ENCODE peak calls at places on chromosomes 13 and 19, in nine cellular contexts. One of them, this sample, is unnamed.

GRCh38 chr19:15371786-15372380 is 7.7 kb downstream of the AKAP8 start:
- DNase-seq in caudate nucleus: no peak
- DNase-seq in small intestine: no peak
- DNase-seq in A172: no peak
- DNase-seq in stimulated activated CD8-positive, alpha-beta memory T cell treated with anti-CD3 and anti-CD28 coated beads, Interleukin-2, amount 100 ng/mL, for 1 hour: no peak
- DNase-seq in H54: no peak
- DNase-seq in adrenal gland: no peak
- DNase-seq in Calu3: no peak
- DNase-seq in glomerular endothelial cell: no peak
- DNase-seq in this sample: no peak

GRCh38 chr13:98541211-98541610 is 35.7 kb downstream of the STK24 start:
- DNase-seq in A172: no peak
- DNase-seq in stimulated activated CD8-positive, alpha-beta memory T cell treated with anti-CD3 and anti-CD28 coated beads, Interleukin-2, amount 100 ng/mL, for 1 hour: no peak
- DNase-seq in glomerular endothelial cell: no peak
- DNase-seq in Calu3: no peak
- DNase-seq in caudate nucleus: no peak
- DNase-seq in small intestine: no peak
- DNase-seq in adrenal gland: no peak
- DNase-seq in H54: no peak
- DNase-seq in this sample: no peak

GRCh38 chr19:7869453-7869909 is 4.7 kb downstream of the PRR36 start:
- DNase-seq in H54: no peak
- DNase-seq in small intestine: peak; percentile 67
- DNase-seq in glomerular endothelial cell: no peak
- DNase-seq in Calu3: peak; percentile 33
- DNase-seq in A172: no peak
- DNase-seq in adrenal gland: peak; percentile 74
- DNase-seq in stimulated activated CD8-positive, alpha-beta memory T cell treated with anti-CD3 and anti-CD28 coated beads, Interleukin-2, amount 100 ng/mL, for 1 hour: peak; percentile 66
- DNase-seq in caudate nucleus: no peak
- DNase-seq in this sample: no peak

GRCh38 chr19:39297931-39298634 is 1.9 kb downstream of the IFNL1 start:
- DNase-seq in glomerular endothelial cell: no peak
- DNase-seq in adrenal gland: no peak
- DNase-seq in caudate nucleus: no peak
- DNase-seq in stimulated activated CD8-positive, alpha-beta memory T cell treated with anti-CD3 and anti-CD28 coated beads, Interleukin-2, amount 100 ng/mL, for 1 hour: peak; percentile 29
- DNase-seq in H54: no peak
- DNase-seq in small intestine: peak; percentile 50
- DNase-seq in A172: no peak
- DNase-seq in Calu3: no peak
- DNase-seq in this sample: no peak

GRCh38 chr19:35909684-35910035 is 1.6 kb upstream of the TYROBP start:
- DNase-seq in caudate nucleus: no peak
- DNase-seq in A172: no peak
- DNase-seq in glomerular endothelial cell: no peak
- DNase-seq in H54: no peak
- DNase-seq in stimulated activated CD8-positive, alpha-beta memory T cell treated with anti-CD3 and anti-CD28 coated beads, Interleukin-2, amount 100 ng/mL, for 1 hour: no peak
- DNase-seq in adrenal gland: no peak
- DNase-seq in small intestine: no peak
- DNase-seq in Calu3: no peak
- DNase-seq in this sample: no peak

GRCh38 chr19:17553256-17553655 is 2.2 kb upstream of the COLGALT1 start:
- DNase-seq in Calu3: no peak
- DNase-seq in A172: peak; percentile 76
- DNase-seq in glomerular endothelial cell: peak; percentile 96
- DNase-seq in H54: no peak
- DNase-seq in stimulated activated CD8-positive, alpha-beta memory T cell treated with anti-CD3 and anti-CD28 coated beads, Interleukin-2, amount 100 ng/mL, for 1 hour: no peak
- DNase-seq in adrenal gland: peak; percentile 88
- DNase-seq in caudate nucleus: no peak
- DNase-seq in small intestine: no peak
- DNase-seq in this sample: peak; percentile 26

GRCh38 chr13:26502826-26503225 is 54.7 kb upstream of the WASF3 start:
- DNase-seq in glomerular endothelial cell: peak; percentile 22
- DNase-seq in adrenal gland: peak; percentile 14
- DNase-seq in Calu3: no peak
- DNase-seq in small intestine: no peak
- DNase-seq in A172: no peak
- DNase-seq in caudate nucleus: no peak
- DNase-seq in H54: no peak
- DNase-seq in stimulated activated CD8-positive, alpha-beta memory T cell treated with anti-CD3 and anti-CD28 coated beads, Interleukin-2, amount 100 ng/mL, for 1 hour: no peak
- DNase-seq in this sample: no peak

GRCh38 chr19:850221-850978 is 1.7 kb upstream of the ELANE start:
- DNase-seq in caudate nucleus: no peak
- DNase-seq in adrenal gland: peak; percentile 98
- DNase-seq in A172: peak; percentile 88
- DNase-seq in H54: peak; percentile 96
- DNase-seq in small intestine: peak; percentile 35
- DNase-seq in stimulated activated CD8-positive, alpha-beta memory T cell treated with anti-CD3 and anti-CD28 coated beads, Interleukin-2, amount 100 ng/mL, for 1 hour: no peak
- DNase-seq in Calu3: peak; percentile 56
- DNase-seq in glomerular endothelial cell: no peak
- DNase-seq in this sample: no peak

GRCh38 chr13:42539670-42540069 is 34.3 kb upstream of the TNFSF11 start:
- DNase-seq in A172: peak; percentile 28
- DNase-seq in small intestine: no peak
- DNase-seq in Calu3: no peak
- DNase-seq in glomerular endothelial cell: no peak
- DNase-seq in caudate nucleus: no peak
- DNase-seq in stimulated activated CD8-positive, alpha-beta memory T cell treated with anti-CD3 and anti-CD28 coated beads, Interleukin-2, amount 100 ng/mL, for 1 hour: no peak
- DNase-seq in adrenal gland: no peak
- DNase-seq in H54: peak; percentile 9
- DNase-seq in this sample: no peak

GRCh38 chr19:34994643-34995471 is 5.3 kb upstream of the GRAMD1A start:
- DNase-seq in Calu3: peak; percentile 87
- DNase-seq in small intestine: peak; percentile 61
- DNase-seq in stimulated activated CD8-positive, alpha-beta memory T cell treated with anti-CD3 and anti-CD28 coated beads, Interleukin-2, amount 100 ng/mL, for 1 hour: no peak
- DNase-seq in A172: no peak
- DNase-seq in glomerular endothelial cell: no peak
- DNase-seq in adrenal gland: no peak
- DNase-seq in caudate nucleus: no peak
- DNase-seq in H54: no peak
- DNase-seq in this sample: no peak

GRCh38 chr13:104286566-104287290 is 1220.5 kb upstream of the SLC10A2 start:
- DNase-seq in H54: no peak
- DNase-seq in adrenal gland: no peak
- DNase-seq in small intestine: no peak
- DNase-seq in stimulated activated CD8-positive, alpha-beta memory T cell treated with anti-CD3 and anti-CD28 coated beads, Interleukin-2, amount 100 ng/mL, for 1 hour: no peak
- DNase-seq in glomerular endothelial cell: no peak
- DNase-seq in Calu3: no peak
- DNase-seq in A172: no peak
- DNase-seq in caudate nucleus: no peak
- DNase-seq in this sample: no peak

GRCh38 chr19:4524808-4525562 is 6.7 kb upstream of the PLIN4 start:
- DNase-seq in H54: peak; percentile 82
- DNase-seq in small intestine: peak; percentile 49
- DNase-seq in caudate nucleus: no peak
- DNase-seq in stimulated activated CD8-positive, alpha-beta memory T cell treated with anti-CD3 and anti-CD28 coated beads, Interleukin-2, amount 100 ng/mL, for 1 hour: peak; percentile 22
- DNase-seq in A172: peak; percentile 50
- DNase-seq in glomerular endothelial cell: no peak
- DNase-seq in adrenal gland: peak; percentile 67
- DNase-seq in Calu3: peak; percentile 69
- DNase-seq in this sample: no peak

GRCh38 chr19:30784850-30785459 is 412.8 kb downstream of the ZNF536 start:
- DNase-seq in small intestine: peak; percentile 50
- DNase-seq in caudate nucleus: no peak
- DNase-seq in Calu3: peak; percentile 6
- DNase-seq in glomerular endothelial cell: peak; percentile 1
- DNase-seq in stimulated activated CD8-positive, alpha-beta memory T cell treated with anti-CD3 and anti-CD28 coated beads, Interleukin-2, amount 100 ng/mL, for 1 hour: peak; percentile 14
- DNase-seq in adrenal gland: peak; percentile 65
- DNase-seq in H54: peak; percentile 60
- DNase-seq in A172: peak; percentile 24
- DNase-seq in this sample: no peak

GRCh38 chr19:11338164-11338563 is 1.3 kb downstream of the RAB3D start:
- DNase-seq in caudate nucleus: no peak
- DNase-seq in adrenal gland: no peak
- DNase-seq in stimulated activated CD8-positive, alpha-beta memory T cell treated with anti-CD3 and anti-CD28 coated beads, Interleukin-2, amount 100 ng/mL, for 1 hour: no peak
- DNase-seq in A172: no peak
- DNase-seq in H54: no peak
- DNase-seq in glomerular endothelial cell: no peak
- DNase-seq in small intestine: peak; percentile 56
- DNase-seq in Calu3: no peak
- DNase-seq in this sample: no peak

GRCh38 chr19:22945560-22945959 is 57.4 kb downstream of the ZNF728 start:
- DNase-seq in small intestine: no peak
- DNase-seq in A172: no peak
- DNase-seq in adrenal gland: no peak
- DNase-seq in caudate nucleus: no peak
- DNase-seq in Calu3: no peak
- DNase-seq in glomerular endothelial cell: no peak
- DNase-seq in H54: no peak
- DNase-seq in stimulated activated CD8-positive, alpha-beta memory T cell treated with anti-CD3 and anti-CD28 coated beads, Interleukin-2, amount 100 ng/mL, for 1 hour: no peak
- DNase-seq in this sample: no peak

GRCh38 chr19:41753159-41753558 is 2.2 kb upstream of the CEACAM6 start:
- DNase-seq in stimulated activated CD8-positive, alpha-beta memory T cell treated with anti-CD3 and anti-CD28 coated beads, Interleukin-2, amount 100 ng/mL, for 1 hour: peak; percentile 34
- DNase-seq in A172: peak; percentile 51
- DNase-seq in H54: peak; percentile 57
- DNase-seq in glomerular endothelial cell: peak; percentile 3
- DNase-seq in Calu3: peak; percentile 89
- DNase-seq in caudate nucleus: no peak
- DNase-seq in adrenal gland: peak; percentile 46
- DNase-seq in small intestine: peak; percentile 74
- DNase-seq in this sample: no peak

GRCh38 chr13:108963846-108964600 is 334.6 kb downstream of the MYO16 start:
- DNase-seq in H54: no peak
- DNase-seq in caudate nucleus: no peak
- DNase-seq in adrenal gland: no peak
- DNase-seq in small intestine: no peak
- DNase-seq in stimulated activated CD8-positive, alpha-beta memory T cell treated with anti-CD3 and anti-CD28 coated beads, Interleukin-2, amount 100 ng/mL, for 1 hour: no peak
- DNase-seq in A172: no peak
- DNase-seq in glomerular endothelial cell: no peak
- DNase-seq in Calu3: no peak
- DNase-seq in this sample: no peak

GRCh38 chr13:99057310-99057975 is 79.6 kb upstream of the DOCK9 start:
- DNase-seq in small intestine: peak; percentile 35
- DNase-seq in H54: no peak
- DNase-seq in Calu3: no peak
- DNase-seq in caudate nucleus: no peak
- DNase-seq in stimulated activated CD8-positive, alpha-beta memory T cell treated with anti-CD3 and anti-CD28 coated beads, Interleukin-2, amount 100 ng/mL, for 1 hour: no peak
- DNase-seq in adrenal gland: peak; percentile 59
- DNase-seq in glomerular endothelial cell: no peak
- DNase-seq in A172: no peak
- DNase-seq in this sample: no peak

GRCh38 chr13:32032780-32033179 is 1.2 kb downstream of the FRY start:
- DNase-seq in Calu3: no peak
- DNase-seq in caudate nucleus: no peak
- DNase-seq in A172: no peak
- DNase-seq in stimulated activated CD8-positive, alpha-beta memory T cell treated with anti-CD3 and anti-CD28 coated beads, Interleukin-2, amount 100 ng/mL, for 1 hour: no peak
- DNase-seq in small intestine: no peak
- DNase-seq in glomerular endothelial cell: no peak
- DNase-seq in H54: no peak
- DNase-seq in adrenal gland: no peak
- DNase-seq in this sample: no peak

GRCh38 chr13:35512271-35512920 is 35.9 kb upstream of the MAB21L1 start:
- DNase-seq in adrenal gland: peak; percentile 32
- DNase-seq in H54: peak; percentile 20
- DNase-seq in glomerular endothelial cell: no peak
- DNase-seq in Calu3: no peak
- DNase-seq in caudate nucleus: no peak
- DNase-seq in small intestine: no peak
- DNase-seq in stimulated activated CD8-positive, alpha-beta memory T cell treated with anti-CD3 and anti-CD28 coated beads, Interleukin-2, amount 100 ng/mL, for 1 hour: no peak
- DNase-seq in A172: peak; percentile 75
- DNase-seq in this sample: no peak

GRCh38 chr19:28977826-28978225 is 235.1 kb downstream of the UQCRFS1 start:
- DNase-seq in A172: no peak
- DNase-seq in small intestine: no peak
- DNase-seq in caudate nucleus: no peak
- DNase-seq in stimulated activated CD8-positive, alpha-beta memory T cell treated with anti-CD3 and anti-CD28 coated beads, Interleukin-2, amount 100 ng/mL, for 1 hour: no peak
- DNase-seq in glomerular endothelial cell: no peak
- DNase-seq in adrenal gland: no peak
- DNase-seq in H54: no peak
- DNase-seq in Calu3: no peak
- DNase-seq in this sample: no peak

GRCh38 chr13:43196171-43196611 is 172.8 kb downstream of the DNAJC15 start:
- DNase-seq in stimulated activated CD8-positive, alpha-beta memory T cell treated with anti-CD3 and anti-CD28 coated beads, Interleukin-2, amount 100 ng/mL, for 1 hour: no peak
- DNase-seq in adrenal gland: peak; percentile 46
- DNase-seq in H54: no peak
- DNase-seq in Calu3: no peak
- DNase-seq in caudate nucleus: no peak
- DNase-seq in A172: no peak
- DNase-seq in small intestine: no peak
- DNase-seq in glomerular endothelial cell: no peak
- DNase-seq in this sample: peak; percentile 78

GRCh38 chr13:19845758-19846157 is 17.7 kb downstream of the ZMYM5 start:
- DNase-seq in small intestine: peak; percentile 57
- DNase-seq in H54: peak; percentile 65
- DNase-seq in adrenal gland: peak; percentile 65
- DNase-seq in stimulated activated CD8-positive, alpha-beta memory T cell treated with anti-CD3 and anti-CD28 coated beads, Interleukin-2, amount 100 ng/mL, for 1 hour: no peak
- DNase-seq in caudate nucleus: no peak
- DNase-seq in glomerular endothelial cell: peak; percentile 51
- DNase-seq in A172: peak; percentile 94
- DNase-seq in Calu3: peak; percentile 40
- DNase-seq in this sample: no peak

GRCh38 chr13:36057041-36057440 is 74.1 kb downstream of the DCLK1 start:
- DNase-seq in A172: peak; percentile 44
- DNase-seq in caudate nucleus: no peak
- DNase-seq in Calu3: no peak
- DNase-seq in H54: no peak
- DNase-seq in small intestine: no peak
- DNase-seq in stimulated activated CD8-positive, alpha-beta memory T cell treated with anti-CD3 and anti-CD28 coated beads, Interleukin-2, amount 100 ng/mL, for 1 hour: no peak
- DNase-seq in glomerular endothelial cell: no peak
- DNase-seq in adrenal gland: no peak
- DNase-seq in this sample: no peak

GRCh38 chr19:35266904-35267817 is 1.6 kb upstream of the USF2 start:
- DNase-seq in stimulated activated CD8-positive, alpha-beta memory T cell treated with anti-CD3 and anti-CD28 coated beads, Interleukin-2, amount 100 ng/mL, for 1 hour: no peak
- DNase-seq in adrenal gland: peak; percentile 65
- DNase-seq in caudate nucleus: no peak
- DNase-seq in H54: no peak
- DNase-seq in Calu3: no peak
- DNase-seq in glomerular endothelial cell: no peak
- DNase-seq in small intestine: peak; percentile 35
- DNase-seq in A172: no peak
- DNase-seq in this sample: no peak

GRCh38 chr13:100789481-100789880 is 114.9 kb upstream of the TMTC4 start:
- DNase-seq in Calu3: no peak
- DNase-seq in glomerular endothelial cell: no peak
- DNase-seq in stimulated activated CD8-positive, alpha-beta memory T cell treated with anti-CD3 and anti-CD28 coated beads, Interleukin-2, amount 100 ng/mL, for 1 hour: no peak
- DNase-seq in caudate nucleus: peak; percentile 30
- DNase-seq in small intestine: no peak
- DNase-seq in H54: no peak
- DNase-seq in adrenal gland: peak; percentile 1
- DNase-seq in A172: no peak
- DNase-seq in this sample: peak; percentile 49

GRCh38 chr13:72726721-72727416 is 560 bp downstream of the MZT1 start:
- DNase-seq in stimulated activated CD8-positive, alpha-beta memory T cell treated with anti-CD3 and anti-CD28 coated beads, Interleukin-2, amount 100 ng/mL, for 1 hour: no peak
- DNase-seq in glomerular endothelial cell: no peak
- DNase-seq in H54: peak; percentile 30
- DNase-seq in Calu3: peak; percentile 10
- DNase-seq in A172: no peak
- DNase-seq in caudate nucleus: peak; percentile 28
- DNase-seq in adrenal gland: peak; percentile 45
- DNase-seq in small intestine: no peak
- DNase-seq in this sample: peak; percentile 4

GRCh38 chr19:47549341-47549768 is 23.6 kb downstream of the ZNF541 start:
- DNase-seq in small intestine: no peak
- DNase-seq in adrenal gland: no peak
- DNase-seq in stimulated activated CD8-positive, alpha-beta memory T cell treated with anti-CD3 and anti-CD28 coated beads, Interleukin-2, amount 100 ng/mL, for 1 hour: no peak
- DNase-seq in caudate nucleus: no peak
- DNase-seq in A172: no peak
- DNase-seq in H54: no peak
- DNase-seq in glomerular endothelial cell: no peak
- DNase-seq in Calu3: no peak
- DNase-seq in this sample: no peak

GRCh38 chr19:1407662-1408299 is 395 bp downstream of the DAZAP1 start:
- DNase-seq in glomerular endothelial cell: no peak
- DNase-seq in adrenal gland: no peak
- DNase-seq in A172: no peak
- DNase-seq in caudate nucleus: no peak
- DNase-seq in stimulated activated CD8-positive, alpha-beta memory T cell treated with anti-CD3 and anti-CD28 coated beads, Interleukin-2, amount 100 ng/mL, for 1 hour: no peak
- DNase-seq in Calu3: peak; percentile 20
- DNase-seq in small intestine: no peak
- DNase-seq in H54: no peak
- DNase-seq in this sample: no peak